ENCODE peak calls at places on chromosome 9, in nine cellular contexts. One of them, this sample, is unnamed.

GRCh38 chr9:130666393-130667116 is 2.2 kb downstream of the PRDM12 start:
- DNase-seq in activated T-helper 1 cell treated with anti-CD3 and anti-CD28 coated beads, Interleukin-12 subunit alpha, Interleukin-12 subunit beta, Interleukin-2, Interleukin-4 antibody, amounts not matched to agents 30 ng/mL and 10 ng/mL and 1 ng/mL, durations not matched to agents 14 hours and 24 hours and 36 hours: no peak
- DNase-seq in chondrocyte: no peak
- DNase-seq in KBM-7: no peak
- DNase-seq in central memory CD8-positive, alpha-beta T cell: no peak
- DNase-seq in keratinocyte: no peak
- DNase-seq in NCI-H524: no peak
- DNase-seq in SW480: no peak
- DNase-seq in left ventricle myocardium inferior: no peak
- DNase-seq in this sample: no peak

GRCh38 chr9:130352586-130353285 is 87.2 kb downstream of the HMCN2 start:
- DNase-seq in central memory CD8-positive, alpha-beta T cell: no peak
- DNase-seq in KBM-7: no peak
- DNase-seq in activated T-helper 1 cell treated with anti-CD3 and anti-CD28 coated beads, Interleukin-12 subunit alpha, Interleukin-12 subunit beta, Interleukin-2, Interleukin-4 antibody, amounts not matched to agents 30 ng/mL and 10 ng/mL and 1 ng/mL, durations not matched to agents 14 hours and 24 hours and 36 hours: no peak
- DNase-seq in chondrocyte: peak
- DNase-seq in NCI-H524: no peak
- DNase-seq in left ventricle myocardium inferior: no peak
- DNase-seq in keratinocyte: no peak
- DNase-seq in SW480: no peak
- DNase-seq in this sample: no peak

GRCh38 chr9:116365056-116365471 is 211.5 kb downstream of the PAPPA start:
- DNase-seq in keratinocyte: no peak
- DNase-seq in chondrocyte: no peak
- DNase-seq in KBM-7: no peak
- DNase-seq in activated T-helper 1 cell treated with anti-CD3 and anti-CD28 coated beads, Interleukin-12 subunit alpha, Interleukin-12 subunit beta, Interleukin-2, Interleukin-4 antibody, amounts not matched to agents 30 ng/mL and 10 ng/mL and 1 ng/mL, durations not matched to agents 14 hours and 24 hours and 36 hours: no peak
- DNase-seq in central memory CD8-positive, alpha-beta T cell: no peak
- DNase-seq in SW480: no peak
- DNase-seq in NCI-H524: peak
- DNase-seq in left ventricle myocardium inferior: peak
- DNase-seq in this sample: peak

GRCh38 chr9:10703139-10703538 is 90.3 kb upstream of the PTPRD start:
- DNase-seq in SW480: no peak
- DNase-seq in NCI-H524: no peak
- DNase-seq in activated T-helper 1 cell treated with anti-CD3 and anti-CD28 coated beads, Interleukin-12 subunit alpha, Interleukin-12 subunit beta, Interleukin-2, Interleukin-4 antibody, amounts not matched to agents 30 ng/mL and 10 ng/mL and 1 ng/mL, durations not matched to agents 14 hours and 24 hours and 36 hours: no peak
- DNase-seq in chondrocyte: no peak
- DNase-seq in left ventricle myocardium inferior: no peak
- DNase-seq in central memory CD8-positive, alpha-beta T cell: no peak
- DNase-seq in keratinocyte: no peak
- DNase-seq in KBM-7: no peak
- DNase-seq in this sample: no peak

GRCh38 chr9:100426532-100427365 is at the start of gene MSANTD3:
- DNase-seq in KBM-7: peak
- DNase-seq in central memory CD8-positive, alpha-beta T cell: no peak
- DNase-seq in SW480: peak
- DNase-seq in left ventricle myocardium inferior: peak
- DNase-seq in chondrocyte: no peak
- DNase-seq in keratinocyte: no peak
- DNase-seq in activated T-helper 1 cell treated with anti-CD3 and anti-CD28 coated beads, Interleukin-12 subunit alpha, Interleukin-12 subunit beta, Interleukin-2, Interleukin-4 antibody, amounts not matched to agents 30 ng/mL and 10 ng/mL and 1 ng/mL, durations not matched to agents 14 hours and 24 hours and 36 hours: peak
- DNase-seq in NCI-H524: peak
- DNase-seq in this sample: no peak

GRCh38 chr9:115104908-115105307 is 13.0 kb downstream of the TNC start:
- DNase-seq in left ventricle myocardium inferior: no peak
- DNase-seq in SW480: no peak
- DNase-seq in keratinocyte: no peak
- DNase-seq in NCI-H524: peak
- DNase-seq in chondrocyte: no peak
- DNase-seq in activated T-helper 1 cell treated with anti-CD3 and anti-CD28 coated beads, Interleukin-12 subunit alpha, Interleukin-12 subunit beta, Interleukin-2, Interleukin-4 antibody, amounts not matched to agents 30 ng/mL and 10 ng/mL and 1 ng/mL, durations not matched to agents 14 hours and 24 hours and 36 hours: no peak
- DNase-seq in KBM-7: no peak
- DNase-seq in central memory CD8-positive, alpha-beta T cell: no peak
- DNase-seq in this sample: no peak

GRCh38 chr9:88342246-88342645 is 46.0 kb upstream of the SPIN1 start:
- DNase-seq in SW480: no peak
- DNase-seq in activated T-helper 1 cell treated with anti-CD3 and anti-CD28 coated beads, Interleukin-12 subunit alpha, Interleukin-12 subunit beta, Interleukin-2, Interleukin-4 antibody, amounts not matched to agents 30 ng/mL and 10 ng/mL and 1 ng/mL, durations not matched to agents 14 hours and 24 hours and 36 hours: no peak
- DNase-seq in left ventricle myocardium inferior: no peak
- DNase-seq in NCI-H524: no peak
- DNase-seq in keratinocyte: no peak
- DNase-seq in KBM-7: no peak
- DNase-seq in chondrocyte: no peak
- DNase-seq in central memory CD8-positive, alpha-beta T cell: no peak
- DNase-seq in this sample: no peak

GRCh38 chr9:135485832-135486231 is 6.2 kb downstream of the PPP1R26 start:
- DNase-seq in KBM-7: no peak
- DNase-seq in NCI-H524: no peak
- DNase-seq in activated T-helper 1 cell treated with anti-CD3 and anti-CD28 coated beads, Interleukin-12 subunit alpha, Interleukin-12 subunit beta, Interleukin-2, Interleukin-4 antibody, amounts not matched to agents 30 ng/mL and 10 ng/mL and 1 ng/mL, durations not matched to agents 14 hours and 24 hours and 36 hours: no peak
- DNase-seq in left ventricle myocardium inferior: no peak
- DNase-seq in chondrocyte: no peak
- DNase-seq in SW480: no peak
- DNase-seq in central memory CD8-positive, alpha-beta T cell: no peak
- DNase-seq in keratinocyte: no peak
- DNase-seq in this sample: no peak

GRCh38 chr9:131260751-131261452 is 15.4 kb downstream of the FAM78A start:
- DNase-seq in activated T-helper 1 cell treated with anti-CD3 and anti-CD28 coated beads, Interleukin-12 subunit alpha, Interleukin-12 subunit beta, Interleukin-2, Interleukin-4 antibody, amounts not matched to agents 30 ng/mL and 10 ng/mL and 1 ng/mL, durations not matched to agents 14 hours and 24 hours and 36 hours: no peak
- DNase-seq in SW480: no peak
- DNase-seq in KBM-7: no peak
- DNase-seq in keratinocyte: no peak
- DNase-seq in chondrocyte: no peak
- DNase-seq in NCI-H524: no peak
- DNase-seq in left ventricle myocardium inferior: no peak
- DNase-seq in central memory CD8-positive, alpha-beta T cell: no peak
- DNase-seq in this sample: no peak

GRCh38 chr9:27386759-27387158 is 89.8 kb upstream of the EQTN start:
- DNase-seq in central memory CD8-positive, alpha-beta T cell: no peak
- DNase-seq in chondrocyte: no peak
- DNase-seq in NCI-H524: no peak
- DNase-seq in KBM-7: no peak
- DNase-seq in left ventricle myocardium inferior: no peak
- DNase-seq in activated T-helper 1 cell treated with anti-CD3 and anti-CD28 coated beads, Interleukin-12 subunit alpha, Interleukin-12 subunit beta, Interleukin-2, Interleukin-4 antibody, amounts not matched to agents 30 ng/mL and 10 ng/mL and 1 ng/mL, durations not matched to agents 14 hours and 24 hours and 36 hours: no peak
- DNase-seq in keratinocyte: no peak
- DNase-seq in SW480: no peak
- DNase-seq in this sample: no peak

GRCh38 chr9:70081120-70081495 is 37.5 kb downstream of the MAMDC2 start:
- DNase-seq in keratinocyte: no peak
- DNase-seq in NCI-H524: no peak
- DNase-seq in central memory CD8-positive, alpha-beta T cell: no peak
- DNase-seq in chondrocyte: no peak
- DNase-seq in SW480: no peak
- DNase-seq in KBM-7: no peak
- DNase-seq in activated T-helper 1 cell treated with anti-CD3 and anti-CD28 coated beads, Interleukin-12 subunit alpha, Interleukin-12 subunit beta, Interleukin-2, Interleukin-4 antibody, amounts not matched to agents 30 ng/mL and 10 ng/mL and 1 ng/mL, durations not matched to agents 14 hours and 24 hours and 36 hours: no peak
- DNase-seq in left ventricle myocardium inferior: no peak
- DNase-seq in this sample: peak

GRCh38 chr9:121609845-121610637 is 41.4 kb upstream of the DAB2IP start:
- DNase-seq in central memory CD8-positive, alpha-beta T cell: no peak
- DNase-seq in activated T-helper 1 cell treated with anti-CD3 and anti-CD28 coated beads, Interleukin-12 subunit alpha, Interleukin-12 subunit beta, Interleukin-2, Interleukin-4 antibody, amounts not matched to agents 30 ng/mL and 10 ng/mL and 1 ng/mL, durations not matched to agents 14 hours and 24 hours and 36 hours: no peak
- DNase-seq in SW480: peak
- DNase-seq in keratinocyte: peak
- DNase-seq in left ventricle myocardium inferior: no peak
- DNase-seq in NCI-H524: no peak
- DNase-seq in chondrocyte: no peak
- DNase-seq in KBM-7: no peak
- DNase-seq in this sample: peak

GRCh38 chr9:122325124-122325523 is 45.7 kb upstream of the PTGS1 start:
- DNase-seq in activated T-helper 1 cell treated with anti-CD3 and anti-CD28 coated beads, Interleukin-12 subunit alpha, Interleukin-12 subunit beta, Interleukin-2, Interleukin-4 antibody, amounts not matched to agents 30 ng/mL and 10 ng/mL and 1 ng/mL, durations not matched to agents 14 hours and 24 hours and 36 hours: no peak
- DNase-seq in KBM-7: no peak
- DNase-seq in central memory CD8-positive, alpha-beta T cell: no peak
- DNase-seq in left ventricle myocardium inferior: no peak
- DNase-seq in keratinocyte: no peak
- DNase-seq in NCI-H524: no peak
- DNase-seq in SW480: no peak
- DNase-seq in chondrocyte: no peak
- DNase-seq in this sample: no peak

This sample was measured in NCI-H2029 treated with DMSO at 0.1 percent for 48 hours.